ENCODE peak calls at places on chromosomes 12 and 14, in nine cellular contexts. K is HTR-8/SVneo; W is RWPE1; V is AG09319; N is RCC 7860; T is CD8-positive, alpha-beta memory T cell; Z is T-helper 2 cell; O is H54; Q is left colon. L is an unnamed sample.

GRCh38 chr12:132474237-132474741 is 15.7 kb upstream of the FBRSL1 start:
- DNase-seq in K (no peak), W (no peak), V (no peak), N (no peak), T (peak), Z (no peak), O (no peak), Q (no peak), L (no peak)

GRCh38 chr12:23834076-23834475 is 115.4 kb downstream of the SOX5 start:
- DNase-seq in K (no peak), W (no peak), V (no peak), N (no peak), T (no peak), Z (no peak), O (no peak), Q (no peak), L (no peak)

GRCh38 chr12:132739600-132740312 is 21.9 kb downstream of the ANKLE2 start:
- DNase-seq in K (no peak), W (no peak), V (no peak), N (no peak), T (no peak), Z (no peak), O (no peak), Q (no peak), L (no peak)

GRCh38 chr12:75632452-75632851 is 121.0 kb upstream of the KRR1 start:
- DNase-seq in K (no peak), W (no peak), V (no peak), N (no peak), T (no peak), Z (no peak), O (no peak), Q (no peak), L (no peak)

GRCh38 chr12:122646568-122647220 is 56.5 kb downstream of the HCAR2 start:
- DNase-seq in K (peak), W (peak), V (peak), N (no peak), T (no peak), Z (no peak), O (peak), Q (no peak), L (peak)

GRCh38 chr14:44625098-44625497 is 118.0 kb upstream of the FSCB start:
- DNase-seq in K (no peak), W (no peak), V (no peak), N (no peak), T (no peak), Z (no peak), O (no peak), Q (no peak), L (no peak)

GRCh38 chr12:30796508-30796780 is 41.7 kb upstream of the CAPRIN2 start:
- DNase-seq in K (peak), W (peak), V (peak), N (no peak), T (peak), Z (no peak), O (peak), Q (peak), L (peak)

GRCh38 chr12:60101715-60102114 is 505.9 kb downstream of the SLC16A7 start:
- DNase-seq in K (no peak), W (no peak), V (no peak), N (no peak), T (no peak), Z (no peak), O (no peak), Q (no peak), L (no peak)

GRCh38 chr12:27305673-27306504 is 26.7 kb upstream of the BMAL2 start:
- DNase-seq in K (peak), W (peak), V (peak), N (peak), T (peak), Z (no peak), O (no peak), Q (no peak), L (peak)

GRCh38 chr12:50620050-50620974 is 115.5 kb downstream of the DIP2B start:
- DNase-seq in K (peak), W (peak), V (peak), N (peak), T (no peak), Z (no peak), O (peak), Q (no peak), L (no peak)

GRCh38 chr14:68248481-68249255 is 429.1 kb downstream of the RAD51B start:
- DNase-seq in K (peak), W (peak), V (peak), N (peak), T (peak), Z (no peak), O (no peak), Q (no peak), L (peak)

GRCh38 chr14:76720382-76720813 is 40.9 kb upstream of the VASH1 start:
- DNase-seq in K (peak), W (peak), V (no peak), N (no peak), T (no peak), Z (no peak), O (peak), Q (peak), L (no peak)